ENCODE peak calls at places on chromosome X, in six cellular contexts. D is activated T-helper 1 cell treated with anti-CD3 and anti-CD28 coated beads, Interleukin-2, amount 50 U/mL, for 16 hours; M is GM13977; T is germinal center; W is EH; P is activated naive CD4-positive, alpha-beta T cell treated with anti-CD3 and anti-CD28 coated beads, Interleukin-2, amount 50 U/mL, for 16 hours. K is an unnamed sample.

GRCh38 chrX:56503941-56504673 is 59.3 kb upstream of the UBQLN2 start:
- DNase-seq in D (no peak), M (no peak), T (no peak), W (peak), P (no peak), K (no peak)

GRCh38 chrX:17475820-17476219 is 100.8 kb downstream of the NHS start:
- DNase-seq in D (no peak), M (no peak), T (no peak), W (peak), P (no peak), K (no peak)

GRCh38 chrX:150763810-150764209 is 70.6 kb downstream of the MTMR1 start:
- DNase-seq in D (no peak), M (no peak), T (no peak), W (no peak), P (no peak), K (no peak)

GRCh38 chrX:111348363-111348927 is 63.5 kb downstream of the DCX start:
- DNase-seq in D (no peak), M (no peak), T (no peak), W (no peak), P (no peak), K (no peak)

GRCh38 chrX:138847930-138848329 is 136.4 kb upstream of the FGF13 start:
- DNase-seq in D (no peak), M (no peak), T (no peak), W (no peak), P (no peak), K (no peak)

GRCh38 chrX:14356401-14356800 is 172.9 kb upstream of the GLRA2 start:
- DNase-seq in D (no peak), M (no peak), T (no peak), W (peak), P (no peak), K (no peak)

GRCh38 chrX:10577863-10578262 is 42.5 kb downstream of the MID1 start:
- DNase-seq in D (no peak), M (no peak), T (no peak), W (no peak), P (no peak), K (no peak)

GRCh38 chrX:13142891-13143290 is 98.5 kb upstream of the FAM9C start:
- DNase-seq in D (no peak), M (no peak), T (no peak), W (no peak), P (no peak), K (no peak)

GRCh38 chrX:40736170-40736505 is 796 bp upstream of the MED14 start:
- DNase-seq in D (no peak), M (peak), T (no peak), W (no peak), P (no peak), K (no peak)

GRCh38 chrX:129979207-129979920 is 3.1 kb upstream of the BCORL1 start:
- DNase-seq in D (no peak), M (no peak), T (no peak), W (no peak), P (no peak), K (no peak)

GRCh38 chrX:115894087-115894486 is 276.5 kb upstream of the AGTR2 start:
- DNase-seq in D (no peak), M (peak), T (peak), W (no peak), P (no peak), K (no peak)

GRCh38 chrX:42996861-42997260 is 218.9 kb upstream of the PPP1R2C start:
- DNase-seq in D (no peak), M (no peak), T (no peak), W (no peak), P (no peak), K (no peak)

GRCh38 chrX:80550722-80551121 is 130.5 kb downstream of the TENT5D start:
- DNase-seq in D (no peak), M (no peak), T (no peak), W (no peak), P (no peak), K (no peak)

GRCh38 chrX:7110821-7111276 is 36.7 kb upstream of the STS start:
- DNase-seq in D (no peak), M (no peak), T (no peak), W (peak), P (no peak), K (no peak)

GRCh38 chrX:103734125-103734760 is 23.5 kb downstream of the TMEM31 start:
- DNase-seq in D (no peak), M (no peak), T (no peak), W (peak), P (no peak), K (no peak)

GRCh38 chrX:19739683-19740082 is 147.7 kb downstream of the SH3KBP1 start:
- DNase-seq in D (no peak), M (peak), T (peak), W (peak), P (peak), K (peak)

GRCh38 chrX:120625366-120625765 is 4.5 kb downstream of the C1GALT1C1 start:
- DNase-seq in D (no peak), M (no peak), T (no peak), W (peak), P (no peak), K (no peak)

GRCh38 chrX:12895856-12896255 is 10.6 kb upstream of the TLR8 start:
- DNase-seq in D (no peak), M (no peak), T (no peak), W (no peak), P (no peak), K (no peak)

GRCh38 chrX:11890843-11891514 is 132.9 kb downstream of the MSL3 start:
- DNase-seq in D (no peak), M (no peak), T (no peak), W (no peak), P (no peak), K (no peak)

GRCh38 chrX:108134724-108135123 is 43.1 kb downstream of the ATG4A start:
- DNase-seq in D (no peak), M (no peak), T (no peak), W (no peak), P (no peak), K (no peak)

GRCh38 chrX:39777623-39778025 is 320.1 kb downstream of the BCOR start:
- DNase-seq in D (no peak), M (no peak), T (no peak), W (no peak), P (peak), K (no peak)

GRCh38 chrX:125436855-125437254 is 117.2 kb downstream of the TEX13C start:
- DNase-seq in D (no peak), M (no peak), T (no peak), W (no peak), P (no peak), K (no peak)

GRCh38 chrX:112279940-112280339 is 197.4 kb upstream of the TRPC5 start:
- DNase-seq in D (no peak), M (no peak), T (no peak), W (no peak), P (no peak), K (no peak)

GRCh38 chrX:136916827-136917226 is 36.3 kb upstream of the RBMX start:
- DNase-seq in D (no peak), M (no peak), T (no peak), W (no peak), P (no peak), K (no peak)

GRCh38 chrX:38110231-38110630 is 103.9 kb downstream of the SYTL5 start:
- DNase-seq in D (no peak), M (no peak), T (no peak), W (no peak), P (no peak), K (no peak)

GRCh38 chrX:103404225-103405008 is 28.1 kb downstream of the BEX3 start:
- DNase-seq in D (no peak), M (peak), T (peak), W (peak), P (peak), K (peak)

GRCh38 chrX:118226060-118226428 is 109.4 kb upstream of the KLHL13 start:
- DNase-seq in D (no peak), M (peak), T (peak), W (no peak), P (no peak), K (no peak)

GRCh38 chrX:24838624-24839023 is 144.9 kb downstream of the POLA1 start:
- DNase-seq in D (no peak), M (peak), T (no peak), W (peak), P (no peak), K (no peak)

GRCh38 chrX:48957477-48957826 is at the start of gene OTUD5:
- DNase-seq in D (peak), M (peak), T (peak), W (no peak), P (peak), K (peak)

GRCh38 chrX:123803331-123803983 is 56.4 kb upstream of the XIAP start:
- DNase-seq in D (no peak), M (peak), T (no peak), W (peak), P (no peak), K (no peak)

GRCh38 chrX:121259170-121259569 is 211.8 kb downstream of the GLUD2 start:
- DNase-seq in D (no peak), M (no peak), T (no peak), W (no peak), P (no peak), K (no peak)

GRCh38 chrX:124145749-124146148 is 184.2 kb downstream of the STAG2 start:
- DNase-seq in D (no peak), M (no peak), T (no peak), W (no peak), P (no peak), K (no peak)

GRCh38 chrX:40108084-40108958 is 10.6 kb upstream of the BCOR start:
- DNase-seq in D (no peak), M (peak), T (no peak), W (no peak), P (no peak), K (no peak)

GRCh38 chrX:136417806-136418205 is 69.9 kb upstream of the BRS3 start:
- DNase-seq in D (no peak), M (no peak), T (no peak), W (no peak), P (no peak), K (no peak)

GRCh38 chrX:30060718-30061117 is 154.6 kb upstream of the MAGEB2 start:
- DNase-seq in D (no peak), M (no peak), T (no peak), W (peak), P (no peak), K (no peak)

K was measured in stimulated activated CD4-positive, alpha-beta T cell treated with anti-CD3 and anti-CD28 coated beads, Interleukin-12 subunit alpha, Interleukin-12 subunit beta, amount 100 ng/mL, for 4 hours.